ENCODE peak calls at places on chromosomes 12 and 14, in four cellular contexts. One of them, this sample, is unnamed.

GRCh38 chr12:12405882-12406281 is 49.0 kb downstream of the BORCS5 start:
- DNase-seq in activated T-cell treated with anti-CD3 and anti-CD28 coated beads, Interleukin-2, amount 50 U/mL, for 72 hours: no peak
- DNase-seq in amygdala: no peak
- DNase-seq in astrocyte of the spinal cord: no peak
- DNase-seq in this sample: peak; percentile 31

GRCh38 chr14:39241637-39242036 is 7.9 kb downstream of the MIA2 start:
- DNase-seq in astrocyte of the spinal cord: no peak
- DNase-seq in activated T-cell treated with anti-CD3 and anti-CD28 coated beads, Interleukin-2, amount 50 U/mL, for 72 hours: no peak
- DNase-seq in amygdala: no peak
- DNase-seq in this sample: no peak

GRCh38 chr12:89874146-89874545 is 165.5 kb upstream of the ATP2B1 start:
- DNase-seq in amygdala: no peak
- DNase-seq in activated T-cell treated with anti-CD3 and anti-CD28 coated beads, Interleukin-2, amount 50 U/mL, for 72 hours: no peak
- DNase-seq in astrocyte of the spinal cord: peak; percentile 42
- DNase-seq in this sample: no peak

GRCh38 chr12:122999986-123000420 is 19.5 kb downstream of the ARL6IP4 start:
- DNase-seq in astrocyte of the spinal cord: no peak
- DNase-seq in amygdala: no peak
- DNase-seq in activated T-cell treated with anti-CD3 and anti-CD28 coated beads, Interleukin-2, amount 50 U/mL, for 72 hours: no peak
- DNase-seq in this sample: no peak

GRCh38 chr14:101966742-101967141 is 2.4 kb downstream of the DYNC1H1 start:
- DNase-seq in amygdala: no peak
- DNase-seq in astrocyte of the spinal cord: no peak
- DNase-seq in activated T-cell treated with anti-CD3 and anti-CD28 coated beads, Interleukin-2, amount 50 U/mL, for 72 hours: no peak
- DNase-seq in this sample: no peak

GRCh38 chr12:59036973-59037807 is 116.9 kb upstream of the LRIG3 start:
- DNase-seq in astrocyte of the spinal cord: peak; percentile 85
- DNase-seq in amygdala: no peak
- DNase-seq in activated T-cell treated with anti-CD3 and anti-CD28 coated beads, Interleukin-2, amount 50 U/mL, for 72 hours: no peak
- DNase-seq in this sample: no peak

GRCh38 chr12:93054021-93054420 is 124.9 kb upstream of the EEA1 start:
- DNase-seq in astrocyte of the spinal cord: no peak
- DNase-seq in activated T-cell treated with anti-CD3 and anti-CD28 coated beads, Interleukin-2, amount 50 U/mL, for 72 hours: no peak
- DNase-seq in amygdala: no peak
- DNase-seq in this sample: no peak

GRCh38 chr12:49037111-49037946 is 18.8 kb upstream of the PRKAG1 start:
- DNase-seq in amygdala: no peak
- DNase-seq in activated T-cell treated with anti-CD3 and anti-CD28 coated beads, Interleukin-2, amount 50 U/mL, for 72 hours: no peak
- DNase-seq in astrocyte of the spinal cord: no peak
- DNase-seq in this sample: no peak

GRCh38 chr12:88338486-88338885 is 196.4 kb downstream of the TMTC3 start:
- DNase-seq in activated T-cell treated with anti-CD3 and anti-CD28 coated beads, Interleukin-2, amount 50 U/mL, for 72 hours: no peak
- DNase-seq in amygdala: no peak
- DNase-seq in astrocyte of the spinal cord: no peak
- DNase-seq in this sample: no peak

GRCh38 chr14:30375280-30375892 is 183.6 kb upstream of the G2E3 start:
- DNase-seq in astrocyte of the spinal cord: peak; percentile 50
- DNase-seq in amygdala: no peak
- DNase-seq in activated T-cell treated with anti-CD3 and anti-CD28 coated beads, Interleukin-2, amount 50 U/mL, for 72 hours: peak; percentile 69
- DNase-seq in this sample: no peak

GRCh38 chr12:46268617-46269428 is at the start of gene SLC38A1:
- DNase-seq in activated T-cell treated with anti-CD3 and anti-CD28 coated beads, Interleukin-2, amount 50 U/mL, for 72 hours: peak; percentile 89
- DNase-seq in astrocyte of the spinal cord: peak; percentile 73
- DNase-seq in amygdala: no peak
- DNase-seq in this sample: peak; percentile 72

GRCh38 chr14:35339761-35340406 is 47.7 kb downstream of the PSMA6 start:
- DNase-seq in amygdala: no peak
- DNase-seq in astrocyte of the spinal cord: no peak
- DNase-seq in activated T-cell treated with anti-CD3 and anti-CD28 coated beads, Interleukin-2, amount 50 U/mL, for 72 hours: no peak
- DNase-seq in this sample: no peak

GRCh38 chr12:41437578-41437977 is 249.5 kb downstream of the PDZRN4 start:
- DNase-seq in amygdala: peak; percentile 23
- DNase-seq in astrocyte of the spinal cord: no peak
- DNase-seq in activated T-cell treated with anti-CD3 and anti-CD28 coated beads, Interleukin-2, amount 50 U/mL, for 72 hours: no peak
- DNase-seq in this sample: peak; percentile 4

GRCh38 chr12:22064968-22065367 is 18.9 kb downstream of the CMAS start:
- DNase-seq in amygdala: no peak
- DNase-seq in activated T-cell treated with anti-CD3 and anti-CD28 coated beads, Interleukin-2, amount 50 U/mL, for 72 hours: no peak
- DNase-seq in astrocyte of the spinal cord: no peak
- DNase-seq in this sample: no peak

GRCh38 chr14:52949711-52950409 is 990 bp downstream of the FERMT2 start:
- DNase-seq in amygdala: no peak
- DNase-seq in activated T-cell treated with anti-CD3 and anti-CD28 coated beads, Interleukin-2, amount 50 U/mL, for 72 hours: no peak
- DNase-seq in astrocyte of the spinal cord: peak; percentile 68
- DNase-seq in this sample: no peak

GRCh38 chr14:73726025-73726961 is 12.1 kb upstream of the PNMA1 start:
- DNase-seq in astrocyte of the spinal cord: peak; percentile 32
- DNase-seq in activated T-cell treated with anti-CD3 and anti-CD28 coated beads, Interleukin-2, amount 50 U/mL, for 72 hours: no peak
- DNase-seq in amygdala: no peak
- DNase-seq in this sample: no peak

GRCh38 chr12:131452444-131452860 is 258.4 kb upstream of the SFSWAP start:
- DNase-seq in astrocyte of the spinal cord: no peak
- DNase-seq in activated T-cell treated with anti-CD3 and anti-CD28 coated beads, Interleukin-2, amount 50 U/mL, for 72 hours: peak; percentile 35
- DNase-seq in amygdala: no peak
- DNase-seq in this sample: no peak

GRCh38 chr12:15540469-15540872 is 218.2 kb downstream of the PTPRO start:
- DNase-seq in amygdala: no peak
- DNase-seq in astrocyte of the spinal cord: no peak
- DNase-seq in activated T-cell treated with anti-CD3 and anti-CD28 coated beads, Interleukin-2, amount 50 U/mL, for 72 hours: no peak
- DNase-seq in this sample: no peak

GRCh38 chr12:34390846-34391700 is 368.8 kb downstream of the ALG10 start:
- DNase-seq in amygdala: no peak
- DNase-seq in astrocyte of the spinal cord: no peak
- DNase-seq in activated T-cell treated with anti-CD3 and anti-CD28 coated beads, Interleukin-2, amount 50 U/mL, for 72 hours: no peak
- DNase-seq in this sample: no peak